ENCODE peak calls at places on chromosomes 1 and 21, in eight cellular contexts. B, Y, I, H, Q, N, V and J are unnamed samples.

GRCh38 chr1:17558954-17559617 is 19.6 kb downstream of the ARHGEF10L start:
- DNase-seq in B (no peak), Y (no peak), I (no peak), H (no peak), Q (no peak), N (no peak), V (no peak), J (no peak)

GRCh38 chr1:112693821-112694220 is 13.1 kb downstream of the RHOC start:
- DNase-seq in B (no peak), Y (no peak), I (no peak), H (no peak), Q (peak; percentile 60), N (no peak), V (no peak), J (no peak)

GRCh38 chr1:241639040-241639652 is 1.0 kb downstream of the CHML start:
- DNase-seq in B (no peak), Y (no peak), I (peak; percentile 11), H (peak; percentile 30), Q (no peak), N (no peak), V (no peak), J (no peak)

GRCh38 chr1:67261646-67262045 is 46.0 kb upstream of the IL12RB2 start:
- DNase-seq in B (no peak), Y (no peak), I (no peak), H (no peak), Q (no peak), N (no peak), V (peak; percentile 44), J (no peak)

GRCh38 chr1:2927995-2928732 is 93.1 kb upstream of the ACTRT2 start:
- DNase-seq in B (no peak), Y (no peak), I (no peak), H (no peak), Q (no peak), N (peak; percentile 19), V (no peak), J (no peak)

GRCh38 chr1:208988811-208989222 is 594.7 kb upstream of the CAMK1G start:
- DNase-seq in B (no peak), Y (peak; percentile 43), I (peak; percentile 0), H (peak; percentile 49), Q (no peak), N (no peak), V (no peak), J (no peak)

GRCh38 chr1:208086116-208086515 is 158.1 kb downstream of the PLXNA2 start:
- DNase-seq in B (no peak), Y (peak; percentile 36), I (no peak), H (peak; percentile 25), Q (no peak), N (no peak), V (no peak), J (no peak)

GRCh38 chr1:241990040-241990439 is 8.9 kb downstream of the MAP1LC3C start:
- DNase-seq in B (peak; percentile 6), Y (peak; percentile 92), I (no peak), H (peak; percentile 99), Q (no peak), N (no peak), V (no peak), J (no peak)

GRCh38 chr1:9822897-9823692 is 670 bp downstream of the CLSTN1 start:
- DNase-seq in B (no peak), Y (no peak), I (no peak), H (peak; percentile 17), Q (peak; percentile 84), N (no peak), V (peak; percentile 59), J (no peak)

GRCh38 chr1:8015036-8015808 is 10.9 kb downstream of the ERRFI1 start:
- DNase-seq in B (peak; percentile 14), Y (peak; percentile 81), I (peak; percentile 19), H (peak; percentile 91), Q (no peak), N (peak; percentile 70), V (peak; percentile 78), J (no peak)

GRCh38 chr1:27004471-27005165 is 8.0 kb downstream of the TENT5B start:
- DNase-seq in B (no peak), Y (no peak), I (no peak), H (peak; percentile 77), Q (no peak), N (no peak), V (no peak), J (no peak)

GRCh38 chr1:94727846-94728715 is 92.1 kb upstream of the SLC44A3 start:
- DNase-seq in B (no peak), Y (peak; percentile 96), I (no peak), H (peak; percentile 85), Q (no peak), N (no peak), V (no peak), J (no peak)

GRCh38 chr1:201025571-201026002 is 2.1 kb upstream of the KIF21B start:
- DNase-seq in B (no peak), Y (peak; percentile 40), I (no peak), H (peak; percentile 72), Q (no peak), N (no peak), V (peak; percentile 56), J (no peak)

GRCh38 chr21:42731264-42732032 is 78.0 kb downstream of the PDE9A start:
- DNase-seq in B (no peak), Y (no peak), I (no peak), H (no peak), Q (no peak), N (no peak), V (no peak), J (no peak)